ENCODE peak calls at places on chromosomes 7 and 10, in five cellular contexts. J is heart right ventricle; H is mucosa of descending colon; U is effector memory CD4-positive, alpha-beta T cell; I is CD8-positive, alpha-beta memory T cell. L is an unnamed sample.

GRCh38 chr10:21525367-21526183 is at the start of gene SKIDA1:
- DNase-seq in I (peak; percentile 66), H (peak; percentile 82), J (peak; percentile 88), U (peak; percentile 54), L (peak; percentile 96)

GRCh38 chr10:88450201-88450600 is 132.9 kb downstream of the RNLS start:
- DNase-seq in I (no peak), H (no peak), U (no peak), J (no peak), L (no peak)

GRCh38 chr7:92135490-92135889 is 1.2 kb upstream of the CYP51A1 start:
- DNase-seq in I (no peak), H (peak; percentile 15), U (no peak), J (no peak), L (no peak)

GRCh38 chr10:61835909-61836232 is 65.6 kb upstream of the ARID5B start:
- DNase-seq in H (no peak), I (no peak), J (no peak), U (no peak), L (no peak)

GRCh38 chr7:96558530-96558929 is 151.1 kb downstream of the SEM1 start:
- DNase-seq in H (no peak), J (no peak), U (no peak), I (no peak), L (no peak)

GRCh38 chr7:125670926-125671572 is 741.4 kb upstream of the POT1 start:
- DNase-seq in I (no peak), J (no peak), H (no peak), U (no peak), L (no peak)

GRCh38 chr10:101570764-101571572 is 17.1 kb downstream of the POLL start:
- DNase-seq in H (no peak), J (no peak), I (no peak), U (no peak), L (no peak)

GRCh38 chr10:95388539-95388938 is 97.7 kb upstream of the PDLIM1 start:
- DNase-seq in I (no peak), U (no peak), J (no peak), H (peak; percentile 43), L (no peak)

GRCh38 chr10:87550741-87551140 is 46.0 kb downstream of the MINPP1 start:
- DNase-seq in I (no peak), J (no peak), U (no peak), H (no peak), L (no peak)

GRCh38 chr10:20767028-20767427 is 130.1 kb downstream of the NEBL start:
- DNase-seq in J (no peak), U (no peak), I (no peak), H (no peak), L (no peak)

GRCh38 chr10:76115131-76115470 is 683.7 kb downstream of the LRMDA start:
- DNase-seq in I (no peak), U (no peak), J (no peak), H (no peak), L (no peak)

GRCh38 chr7:34108150-34108549 is 202.8 kb downstream of the BMPER start:
- DNase-seq in I (no peak), H (no peak), U (no peak), J (no peak), L (no peak)

GRCh38 chr10:4822208-4822607 is 3.8 kb upstream of the AKR1E2 start:
- DNase-seq in H (no peak), U (no peak), J (no peak), I (no peak), L (no peak)

GRCh38 chr10:103499881-103500280 is 6.4 kb downstream of the NEURL1 start:
- DNase-seq in H (no peak), J (no peak), U (no peak), I (no peak), L (peak; percentile 12)

GRCh38 chr10:35027567-35027966 is 62.6 kb downstream of the CUL2 start:
- DNase-seq in H (no peak), J (no peak), I (no peak), U (no peak), L (no peak)

GRCh38 chr7:121187676-121188075 is 141.1 kb upstream of the WNT16 start:
- DNase-seq in U (no peak), H (peak; percentile 15), I (no peak), J (no peak), L (no peak)

GRCh38 chr10:22988581-22989360 is 60.9 kb downstream of the ARMC3 start:
- DNase-seq in J (peak; percentile 71), H (peak; percentile 83), U (peak; percentile 63), I (peak; percentile 69), L (peak; percentile 57)

GRCh38 chr10:88389456-88389855 is 193.7 kb downstream of the RNLS start:
- DNase-seq in I (peak; percentile 10), U (no peak), H (peak; percentile 85), J (peak; percentile 54), L (no peak)

GRCh38 chr7:57210871-57211270 is 78.6 kb upstream of the ZNF479 start:
- DNase-seq in J (no peak), U (no peak), H (no peak), I (no peak), L (no peak)

GRCh38 chr7:44261239-44261638 is 60.5 kb downstream of the YKT6 start:
- DNase-seq in I (no peak), J (no peak), U (no peak), H (no peak), L (no peak)

GRCh38 chr10:75630746-75631145 is 199.3 kb downstream of the LRMDA start:
- DNase-seq in U (no peak), J (no peak), H (no peak), I (no peak), L (no peak)

GRCh38 chr10:78464118-78464855 is 430.6 kb downstream of the RPS24 start:
- DNase-seq in H (no peak), I (no peak), J (no peak), U (no peak), L (no peak)

GRCh38 chr10:16519250-16519907 is 2.3 kb downstream of the C1QL3 start:
- DNase-seq in J (no peak), U (no peak), H (no peak), I (no peak), L (no peak)

GRCh38 chr7:135719688-135720087 is 8.3 kb downstream of the SLC13A4 start:
- DNase-seq in U (no peak), H (no peak), J (no peak), I (no peak), L (no peak)

GRCh38 chr10:75038335-75038734 is 73.1 kb upstream of the SAMD8 start:
- DNase-seq in H (no peak), U (no peak), I (no peak), J (no peak), L (no peak)

GRCh38 chr7:2838873-2839578 is 5.1 kb downstream of the GNA12 start:
- DNase-seq in I (no peak), H (no peak), J (no peak), U (no peak), L (no peak)

GRCh38 chr7:14233026-14233897 is 243.8 kb upstream of the ETV1 start:
- DNase-seq in H (peak; percentile 13), J (no peak), I (no peak), U (no peak), L (no peak)

GRCh38 chr7:11760372-11760771 is 71.6 kb downstream of the THSD7A start:
- DNase-seq in H (no peak), J (no peak), I (no peak), U (no peak), L (no peak)

DNA sequence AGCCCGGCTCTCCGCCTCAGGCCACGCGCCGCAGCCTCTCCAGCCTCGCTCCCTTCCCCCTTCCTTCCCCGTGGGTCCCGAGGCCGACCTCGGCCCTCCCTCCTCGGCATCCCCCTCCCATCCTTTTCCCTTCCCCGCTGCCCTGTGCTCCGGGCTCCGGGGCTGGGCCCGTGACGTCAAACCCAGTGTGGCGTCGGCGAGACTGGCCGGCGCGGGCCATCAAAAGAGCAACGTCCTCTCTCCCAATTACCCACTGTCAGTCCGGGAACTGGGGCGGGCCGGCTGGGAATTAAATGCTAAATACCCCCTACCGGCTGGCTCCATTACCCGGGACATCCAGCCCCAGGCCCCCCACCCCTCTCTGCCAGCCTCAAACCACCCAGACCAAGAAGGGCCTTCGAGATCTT is 2.6 kb upstream of the GATA3 start:
- DNase-seq in I (no peak), H (no peak), U (no peak), J (no peak), L (no peak)
- H3K4me3 ChIP-seq in I (no peak overlapping the region), H (no peak overlapping the region), U (peak overlapping the region; percentile 31), J (peak overlapping the region; percentile 48), L (no peak overlapping the region)

GRCh38 chr7:157815061-157816022 is 478.5 kb downstream of the DNAJB6 start:
- DNase-seq in I (no peak), H (no peak), J (no peak), U (no peak), L (no peak)
- H3K36me3 ChIP-seq in I (no peaks in the 10 kb centered on the region), H (no peaks in the 10 kb centered on the region), J (no peaks in the 10 kb centered on the region), U (no peaks in the 10 kb centered on the region), L (no peaks in the 10 kb centered on the region)

GRCh38 chr10:93473161-93473560 is 9.0 kb downstream of the MYOF start:
- DNase-seq in J (no peak), I (no peak), H (no peak), U (no peak), L (no peak)

GRCh38 chr10:93465806-93466675 is 16.1 kb downstream of the MYOF start:
- DNase-seq in J (peak; percentile 87), U (no peak), I (no peak), H (peak; percentile 81), L (peak; percentile 73)

GRCh38 chr10:93471110-93471651 is 11.0 kb downstream of the MYOF start:
- DNase-seq in I (no peak), U (no peak), J (no peak), H (no peak), L (peak; percentile 61)

GRCh38 chr10:93468532-93469213 is 13.5 kb downstream of the MYOF start:
- DNase-seq in H (no peak), U (no peak), I (no peak), J (no peak), L (no peak)

DNA sequence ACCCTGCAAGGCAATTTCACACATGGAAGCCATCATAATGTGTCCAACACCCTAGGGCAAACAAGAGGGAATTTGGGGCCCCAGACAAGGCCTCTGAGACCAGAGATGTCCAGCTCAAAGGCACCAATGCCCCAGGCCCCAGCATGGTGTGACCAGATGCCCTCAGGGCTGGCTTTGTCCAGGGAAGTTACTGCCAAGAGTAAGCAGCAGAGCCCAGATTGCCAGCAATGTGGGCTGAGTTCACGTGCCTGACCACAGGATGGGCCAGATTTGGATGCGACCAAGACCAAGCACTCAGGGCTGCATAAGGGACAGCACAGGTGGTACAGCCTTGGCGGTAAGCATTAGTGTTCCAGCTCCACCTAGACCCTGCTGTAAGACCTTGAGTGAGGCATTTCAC is 12.7 kb downstream of the MYOF start:
- DNase-seq in U (no peak), J (peak; percentile 37), H (no peak), I (no peak), L (no peak)
- H3K4me1 ChIP-seq in U (no peaks in the 10 kb centered on the region), J (peaks cover 69% of the 10 kb centered on the region), H (peaks cover 37% of the 10 kb centered on the region), I (no peaks in the 10 kb centered on the region), L (peaks cover 86% of the 10 kb centered on the region)

GRCh38 chr7:49775065-49775948 is 1.9 kb downstream of the VWC2 start:
- DNase-seq in J (no peak), U (no peak), I (no peak), H (peak; percentile 19), L (no peak)
- H3K4me3 ChIP-seq in J (peak overlapping the region; percentile 72), U (no peak overlapping the region), I (no peak overlapping the region), H (no peak overlapping the region), L (no peak overlapping the region)

GRCh38 chr10:8112230-8112915 is 57.9 kb downstream of the GATA3 start:
- DNase-seq in J (no peak), H (no peak), I (no peak), U (no peak), L (peak; percentile 55)
- H3K36me3 ChIP-seq in J (no peaks in the 10 kb centered on the region), H (no peaks in the 10 kb centered on the region), I (no peaks in the 10 kb centered on the region), U (no peaks in the 10 kb centered on the region), L (no peaks in the 10 kb centered on the region)

GRCh38 chr10:72757712-72758111 is 65.8 kb downstream of the MCU start:
- DNase-seq in U (no peak), I (no peak), J (no peak), H (no peak), L (no peak)
- H3K4me1 ChIP-seq in U (no peaks in the 10 kb centered on the region), I (no peaks in the 10 kb centered on the region), J (peaks cover 18% of the 10 kb centered on the region), H (no peaks in the 10 kb centered on the region), L (no peaks in the 10 kb centered on the region)

L was measured in Caco-2.